ENCODE peak calls at places on chromosomes 3 and 15, in five cellular contexts. G, T, P, Q and V are unnamed samples. For H3K4me1 and H3K9me3, the result is how much of the 10 kb centered on the place peaks cover.

GRCh38 chr3:192727032-192727847 is at the start of gene FGF12:
- DNase-seq in P (peak), T (peak), G (no peak), Q (peak), V (peak)

GRCh38 chr3:189282751-189283150 is 111.0 kb downstream of the TPRG1 start:
- DNase-seq in T (no peak), G (no peak), P (no peak), Q (no peak), V (no peak)

GRCh38 chr3:150061288-150062018 is 90.8 kb upstream of the PFN2 start:
- DNase-seq in G (no peak), T (no peak), Q (peak), P (no peak), V (no peak)

GRCh38 chr3:11288786-11289637 is 16.8 kb downstream of the ATG7 start:
- DNase-seq in P (peak), T (peak), G (no peak), Q (no peak), V (no peak)

GRCh38 chr3:101117473-101117872 is 124.3 kb upstream of the ABI3BP start:
- DNase-seq in G (no peak), T (no peak), P (no peak), Q (no peak), V (no peak)

GRCh38 chr15:67396109-67396508 is 124.8 kb upstream of the C15orf61 start:
- DNase-seq in G (no peak), T (no peak), P (no peak), Q (no peak), V (no peak)

GRCh38 chr3:17044844-17045243 is 160.1 kb downstream of the PLCL2 start:
- DNase-seq in P (no peak), G (no peak), T (no peak), Q (no peak), V (no peak)

GRCh38 chr3:58047806-58048205 is 39.6 kb downstream of the FLNB start:
- DNase-seq in Q (no peak), P (peak), G (no peak), T (peak), V (no peak)

GRCh38 chr3:147411777-147412176 is 2.6 kb downstream of the ZIC1 start:
- DNase-seq in P (peak), T (no peak), Q (no peak), G (no peak), V (no peak)

GRCh38 chr3:20173844-20174410 is 12.1 kb downstream of the SGO1 start:
- DNase-seq in T (no peak), Q (no peak), P (no peak), G (no peak), V (no peak)

GRCh38 chr3:108391917-108392585 is 95.7 kb downstream of the HHLA2 start:
- DNase-seq in Q (no peak), T (peak), G (no peak), P (peak), V (no peak)

GRCh38 chr15:45111390-45112142 is 2.4 kb downstream of the DUOX2 start:
- DNase-seq in G (no peak), T (no peak), P (no peak), Q (no peak), V (no peak)

GRCh38 chr15:93656041-93656440 is 567.0 kb upstream of the RGMA start:
- DNase-seq in G (no peak), T (no peak), P (no peak), Q (no peak), V (no peak)

GRCh38 chr15:43776101-43776717 is 557 bp downstream of the ELL3 start:
- DNase-seq in Q (no peak), P (no peak), T (no peak), G (peak), V (no peak)

GRCh38 chr15:51907136-51907862 is 64.3 kb downstream of the LEO1 start:
- DNase-seq in T (peak), Q (no peak), P (peak), G (no peak), V (no peak)

GRCh38 chr15:72184165-72184811 is 13.3 kb downstream of the GRAMD2A start:
- DNase-seq in T (no peak), Q (no peak), P (peak), G (peak), V (no peak)

GRCh38 chr3:82080261-82080660 is 318.8 kb upstream of the GBE1 start:
- DNase-seq in Q (no peak), G (no peak), P (peak), T (no peak), V (no peak)

GRCh38 chr3:40899286-40899712 is 300.0 kb upstream of the CTNNB1 start:
- DNase-seq in T (no peak), P (peak), G (no peak), Q (no peak), V (no peak)

GRCh38 chr15:66780973-66781718 is 79.1 kb downstream of the SMAD6 start:
- DNase-seq in G (peak), Q (no peak), P (no peak), T (no peak), V (no peak)

GRCh38 chr15:37109952-37110630 is 9.7 kb upstream of the MEIS2 start:
- DNase-seq in T (no peak), Q (no peak), G (no peak), P (peak), V (no peak)

GRCh38 chr3:138921316-138922292 is 25.3 kb downstream of the FOXL2 start:
- DNase-seq in G (no peak), P (peak), T (peak), Q (no peak), V (no peak)

GRCh38 chr15:82810863-82811421 is 1.5 kb downstream of the WHAMM start:
- DNase-seq in Q (no peak), P (peak), T (no peak), G (no peak), V (no peak)

GRCh38 chr15:77846360-77846759 is 213.6 kb upstream of the LINGO1 start:
- DNase-seq in T (no peak), G (no peak), Q (no peak), P (peak), V (no peak)

GRCh38 chr3:148962513-148962912 is 28.8 kb upstream of the GYG1 start:
- DNase-seq in P (peak), G (no peak), T (peak), Q (no peak), V (no peak)

GRCh38 chr15:63938486-63939061 is 104.8 kb upstream of the HERC1 start:
- DNase-seq in G (no peak), Q (no peak), P (peak), T (peak), V (no peak)

GRCh38 chr3:41489205-41489604 is 289.9 kb downstream of the CTNNB1 start:
- DNase-seq in G (no peak), T (no peak), P (no peak), Q (no peak), V (no peak)

GRCh38 chr3:29456901-29457300 is 176.0 kb downstream of the RBMS3 start:
- DNase-seq in G (no peak), T (no peak), P (no peak), Q (no peak), V (no peak)

GRCh38 chr3:120436523-120437050 is 14.2 kb downstream of the FSTL1 start:
- DNase-seq in G (no peak), P (no peak), Q (no peak), T (no peak), V (no peak)

DNA sequence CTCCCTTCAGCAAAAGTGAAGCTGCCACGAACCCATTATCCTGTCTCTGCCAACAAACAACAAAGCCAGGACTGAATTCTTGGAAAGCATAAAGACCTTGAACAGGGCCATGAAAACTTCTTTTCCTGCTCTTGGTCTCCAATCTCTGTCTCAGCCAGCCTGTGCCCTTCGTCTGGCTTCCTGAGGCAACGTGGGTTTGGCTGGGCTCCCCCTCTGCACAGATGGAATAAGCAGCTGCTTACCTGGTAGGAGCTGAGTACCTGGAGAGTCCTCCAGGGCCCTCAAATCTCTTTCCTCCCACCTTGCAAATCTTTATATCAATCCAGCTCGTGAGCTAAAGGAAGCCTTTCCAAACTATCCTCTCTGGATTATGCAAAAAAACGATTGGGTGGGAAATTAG is 97.6 kb upstream of the PSMD6 start:
- DNase-seq in P (no peak), T (no peak), Q (no peak), G (no peak), V (no peak)
- H3K4me3 ChIP-seq in P (no peak), T (no peak), Q (no peak), G (no peak), V (no peak)

GRCh38 chr3:123635220-123635619 is 50.4 kb upstream of the HACD2 start:
- DNase-seq in T (peak), Q (no peak), G (peak), P (no peak), V (no peak)
- H3K4me1 ChIP-seq in T (under half), Q (under half), G (half or more), P (under half), V (half or more)

GRCh38 chr15:25091421-25092158 is 136.8 kb downstream of the SNRPN start:
- DNase-seq in Q (no peak), T (no peak), G (no peak), P (no peak), V (no peak)
- H3K9me3 ChIP-seq in Q (under half), T (half or more), G (half or more), P (under half), V (under half)

GRCh38 chr3:141659821-141660597 is 78.1 kb upstream of the RNF7 start:
- DNase-seq in Q (no peak), T (peak), G (peak), P (peak), V (peak)
- H3K4me3 ChIP-seq in Q (peak), T (peak), G (peak), P (peak), V (peak)

DNA sequence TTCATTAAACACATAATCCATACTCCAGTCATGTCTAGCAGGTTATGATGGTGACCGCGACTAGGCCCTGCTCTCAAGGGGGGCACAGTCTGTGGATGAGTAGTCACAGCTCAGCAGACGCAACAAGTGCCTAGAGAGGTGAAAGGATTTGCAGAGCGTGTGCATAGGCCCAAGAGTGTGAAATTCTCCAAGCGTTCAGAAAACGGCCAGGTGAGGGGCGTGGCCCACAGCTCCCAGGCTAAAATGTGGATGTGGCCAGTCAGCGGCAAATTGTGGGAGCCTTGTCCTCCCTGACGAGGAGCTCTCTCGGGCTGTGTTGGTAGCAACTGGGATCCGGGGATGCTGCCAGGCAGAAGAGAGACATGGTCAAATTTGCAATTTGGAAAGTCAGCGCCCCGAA is 46.4 kb upstream of the TSEN2 start:
- DNase-seq in Q (no peak), P (no peak), G (no peak), T (no peak), V (no peak)
- H3K4me1 ChIP-seq in Q (under half), P (under half), G (under half), T (under half), V (under half)